ENCODE peak calls at places on chromosomes 1 and 21, in seven cellular contexts. G is stimulated activated CD4-positive, alpha-beta T cell treated with anti-CD3 and anti-CD28 coated beads, Interleukin-1b, Interleukin-23, amount 100 ng/mL, for 48 hours; Y is neural progenitor cell; B is activated T-cell treated with anti-CD3 and anti-CD28 coated beads, Interleukin-2, amount 50 U/mL, for 72 hours; V is NCI-H524 treated with DMSO at 0.1 percent for 48 hours; C is A172; J is PC-3. M is an unnamed sample.

GRCh38 chr1:204241050-204241449 is 27.3 kb upstream of the GOLT1A start:
- DNase-seq in G (no peak), Y (no peak), B (no peak), V (no peak), C (no peak), J (no peak), M (no peak)

GRCh38 chr1:176515310-176515709 is 52.3 kb downstream of the PAPPA2 start:
- DNase-seq in G (no peak), Y (no peak), B (no peak), V (no peak), C (peak), J (peak), M (no peak)

GRCh38 chr1:183159960-183160359 is 26.1 kb upstream of the LAMC2 start:
- DNase-seq in G (no peak), Y (no peak), B (no peak), V (no peak), C (peak), J (peak), M (no peak)

GRCh38 chr1:216310776-216311175 is 112.5 kb downstream of the USH2A start:
- DNase-seq in G (no peak), Y (peak), B (no peak), V (peak), C (peak), J (peak), M (no peak)

GRCh38 chr21:38797470-38797869 is 8.3 kb upstream of the ETS2 start:
- DNase-seq in G (no peak), Y (no peak), B (no peak), V (no peak), C (peak), J (peak), M (no peak)

GRCh38 chr1:109193653-109194590 is 19.8 kb upstream of the SARS1 start:
- DNase-seq in G (peak), Y (peak), B (peak), V (no peak), C (peak), J (peak), M (peak)

GRCh38 chr1:155175927-155176371 is 2.3 kb downstream of the TRIM46 start:
- DNase-seq in G (no peak), Y (no peak), B (peak), V (no peak), C (no peak), J (peak), M (no peak)

GRCh38 chr1:183733610-183734219 is 71.2 kb upstream of the RGL1 start:
- DNase-seq in G (no peak), Y (no peak), B (no peak), V (no peak), C (no peak), J (no peak), M (no peak)

GRCh38 chr1:36321119-36321951 is 2.1 kb downstream of the EVA1B start:
- DNase-seq in G (no peak), Y (peak), B (peak), V (no peak), C (no peak), J (no peak), M (peak)

GRCh38 chr1:241081473-241081872 is 275.5 kb downstream of the RGS7 start:
- DNase-seq in G (no peak), Y (no peak), B (no peak), V (no peak), C (peak), J (no peak), M (no peak)

GRCh38 chr1:98929456-98929855 is 75.2 kb downstream of the PLPPR5 start:
- DNase-seq in G (no peak), Y (no peak), B (no peak), V (peak), C (no peak), J (no peak), M (no peak)

GRCh38 chr1:109484519-109484975 is 842 bp downstream of the ATXN7L2 start:
- DNase-seq in G (no peak), Y (peak), B (no peak), V (no peak), C (no peak), J (no peak), M (no peak)

GRCh38 chr1:39183503-39184353 is 20.8 kb upstream of the MACF1 start:
- DNase-seq in G (peak), Y (no peak), B (peak), V (no peak), C (peak), J (peak), M (peak)

GRCh38 chr1:226404904-226405222 is 3.0 kb downstream of the PARP1 start:
- DNase-seq in G (no peak), Y (peak), B (no peak), V (no peak), C (no peak), J (no peak), M (no peak)

GRCh38 chr1:94079056-94079990 is 41.6 kb downstream of the ABCA4 start:
- DNase-seq in G (no peak), Y (peak), B (no peak), V (no peak), C (no peak), J (no peak), M (no peak)

GRCh38 chr1:208741296-208741695 is 497.1 kb upstream of the PLXNA2 start:
- DNase-seq in G (no peak), Y (no peak), B (no peak), V (no peak), C (peak), J (no peak), M (no peak)